ENCODE peak calls at places on chromosomes 2 and 18, in four cellular contexts. W is Right ventricle myocardium superior, F is fibroblast of mammary gland, Q is globus pallidus. N is an unnamed sample.
A peak's percentile ranks its signal among the peaks of the same experiment; 100 is the strongest.

GRCh38 chr18:13290856-13291271 is 72.3 kb downstream of the LDLRAD4 start:
- DNase-seq in W (no peak), F (no peak), Q (no peak), N (no peak)

GRCh38 chr18:12960846-12961397 is 13.1 kb downstream of the SEH1L start:
- DNase-seq in W (no peak), F (no peak), Q (no peak), N (no peak)

GRCh38 chr18:5066380-5066977 is 130.6 kb downstream of the AKAIN1 start:
- DNase-seq in W (no peak), F (no peak), Q (no peak), N (no peak)

GRCh38 chr2:237614151-237614720 is 13.2 kb upstream of the LRRFIP1 start:
- DNase-seq in W (no peak), F (no peak), Q (no peak), N (no peak)

GRCh38 chr2:103396152-103396551 is 634.3 kb downstream of the TMEM182 start:
- DNase-seq in W (no peak), F (no peak), Q (no peak), N (no peak)

GRCh38 chr2:11058129-11058528 is 97.1 kb upstream of the SLC66A3 start:
- DNase-seq in W (no peak), F (no peak), Q (no peak), N (no peak)

GRCh38 chr2:97774425-97774824 is 61.0 kb downstream of the ZAP70 start:
- DNase-seq in W (no peak), F (peak; percentile 18), Q (no peak), N (no peak)

GRCh38 chr18:80202264-80202998 is 44.9 kb downstream of the PARD6G start:
- DNase-seq in W (no peak), F (no peak), Q (no peak), N (no peak)

N was measured in putamen.